ENCODE peak calls at places on chromosome 10, in ten cellular contexts. One of them, this sample, is unnamed.
A peak's percentile ranks its signal among the peaks of the same experiment; 100 is the strongest.

GRCh38 chr10:52400564-52400963 is 86.5 kb downstream of the DKK1 start:
- DNase-seq in GM13976: no peak
- DNase-seq in activated effector memory CD4-positive, alpha-beta T cell treated with anti-CD3 and anti-CD28 coated beads, Interleukin-2, amount 50 U/mL, for 16 hours: no peak
- DNase-seq in NCI-H1105 treated with DMSO at 0.1 percent for 48 hours: no peak
- DNase-seq in H4: peak; percentile 6
- DNase-seq in endothelial cell: no peak
- DNase-seq in NCI-H510A treated with DMSO at 0.1 percent for 48 hours: no peak
- DNase-seq in cardiac fibroblast: peak; percentile 50
- DNase-seq in RPMI7951: peak; percentile 15
- DNase-seq in AG04450: no peak
- DNase-seq in this sample: no peak

GRCh38 chr10:115417585-115418265 is 324.6 kb downstream of the ATRNL1 start:
- DNase-seq in RPMI7951: no peak
- DNase-seq in GM13976: peak; percentile 41
- DNase-seq in AG04450: peak; percentile 6
- DNase-seq in activated effector memory CD4-positive, alpha-beta T cell treated with anti-CD3 and anti-CD28 coated beads, Interleukin-2, amount 50 U/mL, for 16 hours: peak; percentile 48
- DNase-seq in NCI-H510A treated with DMSO at 0.1 percent for 48 hours: peak; percentile 18
- DNase-seq in endothelial cell: peak; percentile 65
- DNase-seq in NCI-H1105 treated with DMSO at 0.1 percent for 48 hours: no peak
- DNase-seq in cardiac fibroblast: peak; percentile 38
- DNase-seq in H4: peak; percentile 63
- DNase-seq in this sample: no peak

GRCh38 chr10:10942441-10942840 is 75.2 kb upstream of the CELF2 start:
- DNase-seq in AG04450: no peak
- DNase-seq in activated effector memory CD4-positive, alpha-beta T cell treated with anti-CD3 and anti-CD28 coated beads, Interleukin-2, amount 50 U/mL, for 16 hours: no peak
- DNase-seq in H4: no peak
- DNase-seq in endothelial cell: no peak
- DNase-seq in GM13976: no peak
- DNase-seq in cardiac fibroblast: peak; percentile 8
- DNase-seq in NCI-H510A treated with DMSO at 0.1 percent for 48 hours: no peak
- DNase-seq in NCI-H1105 treated with DMSO at 0.1 percent for 48 hours: no peak
- DNase-seq in RPMI7951: no peak
- DNase-seq in this sample: no peak

GRCh38 chr10:84429926-84430520 is 101.6 kb downstream of the CCSER2 start:
- DNase-seq in GM13976: peak; percentile 48
- DNase-seq in NCI-H1105 treated with DMSO at 0.1 percent for 48 hours: peak; percentile 33
- DNase-seq in endothelial cell: peak; percentile 70
- DNase-seq in RPMI7951: peak; percentile 43
- DNase-seq in cardiac fibroblast: peak; percentile 74
- DNase-seq in H4: peak; percentile 44
- DNase-seq in activated effector memory CD4-positive, alpha-beta T cell treated with anti-CD3 and anti-CD28 coated beads, Interleukin-2, amount 50 U/mL, for 16 hours: peak; percentile 87
- DNase-seq in AG04450: no peak
- DNase-seq in NCI-H510A treated with DMSO at 0.1 percent for 48 hours: peak; percentile 71
- DNase-seq in this sample: peak; percentile 80

GRCh38 chr10:30694492-30695228 is 65.1 kb upstream of the LYZL2 start:
- DNase-seq in activated effector memory CD4-positive, alpha-beta T cell treated with anti-CD3 and anti-CD28 coated beads, Interleukin-2, amount 50 U/mL, for 16 hours: no peak
- DNase-seq in NCI-H1105 treated with DMSO at 0.1 percent for 48 hours: no peak
- DNase-seq in H4: no peak
- DNase-seq in NCI-H510A treated with DMSO at 0.1 percent for 48 hours: no peak
- DNase-seq in RPMI7951: no peak
- DNase-seq in cardiac fibroblast: no peak
- DNase-seq in AG04450: no peak
- DNase-seq in GM13976: no peak
- DNase-seq in endothelial cell: no peak
- DNase-seq in this sample: no peak

GRCh38 chr10:46520381-46520780 is 36.1 kb downstream of the GPRIN2 start:
- DNase-seq in RPMI7951: no peak
- DNase-seq in GM13976: no peak
- DNase-seq in AG04450: no peak
- DNase-seq in H4: no peak
- DNase-seq in NCI-H510A treated with DMSO at 0.1 percent for 48 hours: no peak
- DNase-seq in endothelial cell: no peak
- DNase-seq in NCI-H1105 treated with DMSO at 0.1 percent for 48 hours: no peak
- DNase-seq in cardiac fibroblast: no peak
- DNase-seq in activated effector memory CD4-positive, alpha-beta T cell treated with anti-CD3 and anti-CD28 coated beads, Interleukin-2, amount 50 U/mL, for 16 hours: peak; percentile 60
- DNase-seq in this sample: peak; percentile 75

GRCh38 chr10:6950133-6950532 is 370.1 kb upstream of the PRKCQ start:
- DNase-seq in AG04450: no peak
- DNase-seq in GM13976: no peak
- DNase-seq in endothelial cell: no peak
- DNase-seq in activated effector memory CD4-positive, alpha-beta T cell treated with anti-CD3 and anti-CD28 coated beads, Interleukin-2, amount 50 U/mL, for 16 hours: no peak
- DNase-seq in RPMI7951: no peak
- DNase-seq in H4: no peak
- DNase-seq in NCI-H510A treated with DMSO at 0.1 percent for 48 hours: no peak
- DNase-seq in NCI-H1105 treated with DMSO at 0.1 percent for 48 hours: no peak
- DNase-seq in cardiac fibroblast: no peak
- DNase-seq in this sample: no peak

GRCh38 chr10:10330481-10330880 is 687.2 kb upstream of the CELF2 start:
- DNase-seq in H4: peak; percentile 51
- DNase-seq in GM13976: no peak
- DNase-seq in cardiac fibroblast: peak; percentile 48
- DNase-seq in AG04450: no peak
- DNase-seq in NCI-H510A treated with DMSO at 0.1 percent for 48 hours: no peak
- DNase-seq in activated effector memory CD4-positive, alpha-beta T cell treated with anti-CD3 and anti-CD28 coated beads, Interleukin-2, amount 50 U/mL, for 16 hours: no peak
- DNase-seq in RPMI7951: no peak
- DNase-seq in NCI-H1105 treated with DMSO at 0.1 percent for 48 hours: no peak
- DNase-seq in endothelial cell: no peak
- DNase-seq in this sample: no peak

GRCh38 chr10:44787480-44788075 is 123.6 kb upstream of the TMEM72 start:
- DNase-seq in endothelial cell: no peak
- DNase-seq in NCI-H510A treated with DMSO at 0.1 percent for 48 hours: no peak
- DNase-seq in cardiac fibroblast: no peak
- DNase-seq in RPMI7951: peak; percentile 50
- DNase-seq in NCI-H1105 treated with DMSO at 0.1 percent for 48 hours: no peak
- DNase-seq in activated effector memory CD4-positive, alpha-beta T cell treated with anti-CD3 and anti-CD28 coated beads, Interleukin-2, amount 50 U/mL, for 16 hours: no peak
- DNase-seq in H4: no peak
- DNase-seq in AG04450: no peak
- DNase-seq in GM13976: no peak
- DNase-seq in this sample: no peak

GRCh38 chr10:101080933-101081546 is 19.3 kb downstream of the KAZALD1 start:
- DNase-seq in GM13976: peak; percentile 47
- DNase-seq in H4: no peak
- DNase-seq in cardiac fibroblast: peak; percentile 36
- DNase-seq in endothelial cell: peak; percentile 68
- DNase-seq in AG04450: no peak
- DNase-seq in activated effector memory CD4-positive, alpha-beta T cell treated with anti-CD3 and anti-CD28 coated beads, Interleukin-2, amount 50 U/mL, for 16 hours: no peak
- DNase-seq in NCI-H1105 treated with DMSO at 0.1 percent for 48 hours: no peak
- DNase-seq in RPMI7951: no peak
- DNase-seq in NCI-H510A treated with DMSO at 0.1 percent for 48 hours: no peak
- DNase-seq in this sample: no peak

GRCh38 chr10:72234560-72235095 is 18.6 kb upstream of the ASCC1 start:
- DNase-seq in NCI-H1105 treated with DMSO at 0.1 percent for 48 hours: peak; percentile 25
- DNase-seq in activated effector memory CD4-positive, alpha-beta T cell treated with anti-CD3 and anti-CD28 coated beads, Interleukin-2, amount 50 U/mL, for 16 hours: peak; percentile 1
- DNase-seq in GM13976: no peak
- DNase-seq in NCI-H510A treated with DMSO at 0.1 percent for 48 hours: no peak
- DNase-seq in endothelial cell: no peak
- DNase-seq in RPMI7951: no peak
- DNase-seq in AG04450: no peak
- DNase-seq in cardiac fibroblast: no peak
- DNase-seq in H4: no peak
- DNase-seq in this sample: no peak

GRCh38 chr10:36465604-36466379 is 659.6 kb upstream of the ANKRD30A start:
- DNase-seq in RPMI7951: peak; percentile 34
- DNase-seq in endothelial cell: no peak
- DNase-seq in H4: no peak
- DNase-seq in AG04450: no peak
- DNase-seq in NCI-H510A treated with DMSO at 0.1 percent for 48 hours: no peak
- DNase-seq in activated effector memory CD4-positive, alpha-beta T cell treated with anti-CD3 and anti-CD28 coated beads, Interleukin-2, amount 50 U/mL, for 16 hours: no peak
- DNase-seq in cardiac fibroblast: no peak
- DNase-seq in GM13976: no peak
- DNase-seq in NCI-H1105 treated with DMSO at 0.1 percent for 48 hours: no peak
- DNase-seq in this sample: no peak

GRCh38 chr10:819326-819725 is 112.2 kb downstream of the LARP4B start:
- DNase-seq in activated effector memory CD4-positive, alpha-beta T cell treated with anti-CD3 and anti-CD28 coated beads, Interleukin-2, amount 50 U/mL, for 16 hours: no peak
- DNase-seq in GM13976: no peak
- DNase-seq in endothelial cell: no peak
- DNase-seq in cardiac fibroblast: peak; percentile 82
- DNase-seq in RPMI7951: no peak
- DNase-seq in NCI-H1105 treated with DMSO at 0.1 percent for 48 hours: no peak
- DNase-seq in NCI-H510A treated with DMSO at 0.1 percent for 48 hours: no peak
- DNase-seq in AG04450: no peak
- DNase-seq in H4: no peak
- DNase-seq in this sample: no peak

GRCh38 chr10:114499630-114500190 is 95.4 kb upstream of the AFAP1L2 start:
- DNase-seq in RPMI7951: no peak
- DNase-seq in endothelial cell: no peak
- DNase-seq in AG04450: no peak
- DNase-seq in NCI-H1105 treated with DMSO at 0.1 percent for 48 hours: no peak
- DNase-seq in NCI-H510A treated with DMSO at 0.1 percent for 48 hours: peak; percentile 73
- DNase-seq in GM13976: peak; percentile 23
- DNase-seq in H4: no peak
- DNase-seq in cardiac fibroblast: no peak
- DNase-seq in activated effector memory CD4-positive, alpha-beta T cell treated with anti-CD3 and anti-CD28 coated beads, Interleukin-2, amount 50 U/mL, for 16 hours: peak; percentile 88
- DNase-seq in this sample: peak; percentile 81

GRCh38 chr10:46091834-46092522 is 45.9 kb upstream of the MSMB start:
- DNase-seq in H4: no peak
- DNase-seq in AG04450: no peak
- DNase-seq in GM13976: no peak
- DNase-seq in NCI-H510A treated with DMSO at 0.1 percent for 48 hours: no peak
- DNase-seq in RPMI7951: no peak
- DNase-seq in activated effector memory CD4-positive, alpha-beta T cell treated with anti-CD3 and anti-CD28 coated beads, Interleukin-2, amount 50 U/mL, for 16 hours: no peak
- DNase-seq in NCI-H1105 treated with DMSO at 0.1 percent for 48 hours: no peak
- DNase-seq in cardiac fibroblast: no peak
- DNase-seq in endothelial cell: no peak
- DNase-seq in this sample: peak; percentile 86

GRCh38 chr10:13922591-13922990 is 335.8 kb downstream of the PRPF18 start:
- DNase-seq in activated effector memory CD4-positive, alpha-beta T cell treated with anti-CD3 and anti-CD28 coated beads, Interleukin-2, amount 50 U/mL, for 16 hours: no peak
- DNase-seq in H4: no peak
- DNase-seq in AG04450: no peak
- DNase-seq in NCI-H510A treated with DMSO at 0.1 percent for 48 hours: no peak
- DNase-seq in cardiac fibroblast: peak; percentile 82
- DNase-seq in GM13976: no peak
- DNase-seq in NCI-H1105 treated with DMSO at 0.1 percent for 48 hours: no peak
- DNase-seq in RPMI7951: peak; percentile 25
- DNase-seq in endothelial cell: no peak
- DNase-seq in this sample: no peak

GRCh38 chr10:127391875-127392274 is 157.2 kb upstream of the NPS start:
- DNase-seq in H4: no peak
- DNase-seq in activated effector memory CD4-positive, alpha-beta T cell treated with anti-CD3 and anti-CD28 coated beads, Interleukin-2, amount 50 U/mL, for 16 hours: no peak
- DNase-seq in cardiac fibroblast: no peak
- DNase-seq in endothelial cell: no peak
- DNase-seq in GM13976: no peak
- DNase-seq in RPMI7951: no peak
- DNase-seq in AG04450: no peak
- DNase-seq in NCI-H510A treated with DMSO at 0.1 percent for 48 hours: no peak
- DNase-seq in NCI-H1105 treated with DMSO at 0.1 percent for 48 hours: no peak
- DNase-seq in this sample: no peak

GRCh38 chr10:14282271-14282670 is 48.5 kb downstream of the FRMD4A start:
- DNase-seq in endothelial cell: no peak
- DNase-seq in NCI-H510A treated with DMSO at 0.1 percent for 48 hours: no peak
- DNase-seq in cardiac fibroblast: peak; percentile 44
- DNase-seq in RPMI7951: peak; percentile 58
- DNase-seq in AG04450: no peak
- DNase-seq in GM13976: no peak
- DNase-seq in NCI-H1105 treated with DMSO at 0.1 percent for 48 hours: no peak
- DNase-seq in activated effector memory CD4-positive, alpha-beta T cell treated with anti-CD3 and anti-CD28 coated beads, Interleukin-2, amount 50 U/mL, for 16 hours: no peak
- DNase-seq in H4: no peak
- DNase-seq in this sample: no peak

GRCh38 chr10:55370021-55370420 is 569.0 kb upstream of the PCDH15 start:
- DNase-seq in GM13976: no peak
- DNase-seq in H4: no peak
- DNase-seq in AG04450: no peak
- DNase-seq in cardiac fibroblast: no peak
- DNase-seq in RPMI7951: no peak
- DNase-seq in activated effector memory CD4-positive, alpha-beta T cell treated with anti-CD3 and anti-CD28 coated beads, Interleukin-2, amount 50 U/mL, for 16 hours: no peak
- DNase-seq in endothelial cell: no peak
- DNase-seq in NCI-H1105 treated with DMSO at 0.1 percent for 48 hours: no peak
- DNase-seq in NCI-H510A treated with DMSO at 0.1 percent for 48 hours: no peak
- DNase-seq in this sample: no peak

GRCh38 chr10:69407621-69408301 is 9.0 kb downstream of the TACR2 start:
- DNase-seq in activated effector memory CD4-positive, alpha-beta T cell treated with anti-CD3 and anti-CD28 coated beads, Interleukin-2, amount 50 U/mL, for 16 hours: no peak
- DNase-seq in endothelial cell: no peak
- DNase-seq in cardiac fibroblast: no peak
- DNase-seq in AG04450: no peak
- DNase-seq in NCI-H1105 treated with DMSO at 0.1 percent for 48 hours: peak; percentile 4
- DNase-seq in RPMI7951: no peak
- DNase-seq in H4: no peak
- DNase-seq in GM13976: no peak
- DNase-seq in NCI-H510A treated with DMSO at 0.1 percent for 48 hours: no peak
- DNase-seq in this sample: peak; percentile 85

GRCh38 chr10:131726460-131726861 is 174.3 kb upstream of the PPP2R2D start:
- DNase-seq in NCI-H1105 treated with DMSO at 0.1 percent for 48 hours: peak; percentile 82
- DNase-seq in GM13976: peak; percentile 18
- DNase-seq in activated effector memory CD4-positive, alpha-beta T cell treated with anti-CD3 and anti-CD28 coated beads, Interleukin-2, amount 50 U/mL, for 16 hours: peak; percentile 48
- DNase-seq in cardiac fibroblast: peak; percentile 1
- DNase-seq in AG04450: no peak
- DNase-seq in H4: no peak
- DNase-seq in NCI-H510A treated with DMSO at 0.1 percent for 48 hours: peak; percentile 78
- DNase-seq in endothelial cell: no peak
- DNase-seq in RPMI7951: no peak
- DNase-seq in this sample: peak; percentile 79

GRCh38 chr10:79140083-79140793 is 71.5 kb downstream of the ZMIZ1 start:
- DNase-seq in RPMI7951: no peak
- DNase-seq in cardiac fibroblast: no peak
- DNase-seq in AG04450: no peak
- DNase-seq in activated effector memory CD4-positive, alpha-beta T cell treated with anti-CD3 and anti-CD28 coated beads, Interleukin-2, amount 50 U/mL, for 16 hours: no peak
- DNase-seq in NCI-H510A treated with DMSO at 0.1 percent for 48 hours: no peak
- DNase-seq in NCI-H1105 treated with DMSO at 0.1 percent for 48 hours: no peak
- DNase-seq in H4: no peak
- DNase-seq in GM13976: no peak
- DNase-seq in endothelial cell: no peak
- DNase-seq in this sample: no peak

GRCh38 chr10:51743146-51743545 is 43.8 kb upstream of the CSTF2T start:
- DNase-seq in AG04450: no peak
- DNase-seq in GM13976: no peak
- DNase-seq in RPMI7951: no peak
- DNase-seq in NCI-H1105 treated with DMSO at 0.1 percent for 48 hours: no peak
- DNase-seq in NCI-H510A treated with DMSO at 0.1 percent for 48 hours: no peak
- DNase-seq in endothelial cell: no peak
- DNase-seq in cardiac fibroblast: peak; percentile 34
- DNase-seq in H4: no peak
- DNase-seq in activated effector memory CD4-positive, alpha-beta T cell treated with anti-CD3 and anti-CD28 coated beads, Interleukin-2, amount 50 U/mL, for 16 hours: no peak
- DNase-seq in this sample: no peak

GRCh38 chr10:9052767-9053166 is 998.3 kb downstream of the GATA3 start:
- DNase-seq in NCI-H1105 treated with DMSO at 0.1 percent for 48 hours: no peak
- DNase-seq in NCI-H510A treated with DMSO at 0.1 percent for 48 hours: no peak
- DNase-seq in GM13976: no peak
- DNase-seq in endothelial cell: no peak
- DNase-seq in activated effector memory CD4-positive, alpha-beta T cell treated with anti-CD3 and anti-CD28 coated beads, Interleukin-2, amount 50 U/mL, for 16 hours: no peak
- DNase-seq in H4: no peak
- DNase-seq in RPMI7951: no peak
- DNase-seq in AG04450: no peak
- DNase-seq in cardiac fibroblast: no peak
- DNase-seq in this sample: no peak

GRCh38 chr10:124065382-124066155 is 27.8 kb downstream of the CHST15 start:
- DNase-seq in cardiac fibroblast: no peak
- DNase-seq in GM13976: no peak
- DNase-seq in activated effector memory CD4-positive, alpha-beta T cell treated with anti-CD3 and anti-CD28 coated beads, Interleukin-2, amount 50 U/mL, for 16 hours: no peak
- DNase-seq in NCI-H1105 treated with DMSO at 0.1 percent for 48 hours: no peak
- DNase-seq in endothelial cell: no peak
- DNase-seq in H4: no peak
- DNase-seq in NCI-H510A treated with DMSO at 0.1 percent for 48 hours: no peak
- DNase-seq in RPMI7951: no peak
- DNase-seq in AG04450: no peak
- DNase-seq in this sample: no peak

GRCh38 chr10:103610083-103610472 is 116.6 kb downstream of the NEURL1 start:
- DNase-seq in NCI-H1105 treated with DMSO at 0.1 percent for 48 hours: no peak
- DNase-seq in cardiac fibroblast: no peak
- DNase-seq in GM13976: no peak
- DNase-seq in NCI-H510A treated with DMSO at 0.1 percent for 48 hours: no peak
- DNase-seq in RPMI7951: peak; percentile 38
- DNase-seq in endothelial cell: no peak
- DNase-seq in AG04450: no peak
- DNase-seq in activated effector memory CD4-positive, alpha-beta T cell treated with anti-CD3 and anti-CD28 coated beads, Interleukin-2, amount 50 U/mL, for 16 hours: no peak
- DNase-seq in H4: no peak
- DNase-seq in this sample: no peak

GRCh38 chr10:67917169-67917568 is 32.7 kb downstream of the SIRT1 start:
- DNase-seq in NCI-H510A treated with DMSO at 0.1 percent for 48 hours: no peak
- DNase-seq in AG04450: no peak
- DNase-seq in H4: no peak
- DNase-seq in activated effector memory CD4-positive, alpha-beta T cell treated with anti-CD3 and anti-CD28 coated beads, Interleukin-2, amount 50 U/mL, for 16 hours: no peak
- DNase-seq in GM13976: no peak
- DNase-seq in NCI-H1105 treated with DMSO at 0.1 percent for 48 hours: no peak
- DNase-seq in endothelial cell: no peak
- DNase-seq in cardiac fibroblast: no peak
- DNase-seq in RPMI7951: no peak
- DNase-seq in this sample: no peak

GRCh38 chr10:35422236-35422635 is 85.9 kb downstream of the CCNY start:
- DNase-seq in H4: no peak
- DNase-seq in cardiac fibroblast: peak; percentile 37
- DNase-seq in activated effector memory CD4-positive, alpha-beta T cell treated with anti-CD3 and anti-CD28 coated beads, Interleukin-2, amount 50 U/mL, for 16 hours: no peak
- DNase-seq in AG04450: no peak
- DNase-seq in endothelial cell: no peak
- DNase-seq in NCI-H1105 treated with DMSO at 0.1 percent for 48 hours: no peak
- DNase-seq in GM13976: no peak
- DNase-seq in RPMI7951: peak; percentile 43
- DNase-seq in NCI-H510A treated with DMSO at 0.1 percent for 48 hours: no peak
- DNase-seq in this sample: no peak

This sample was measured in spleen.